ENCODE peak calls at places on chromosome 17, in eight cellular contexts. H, J, B, C, G, W, A and F are unnamed samples.

GRCh38 chr17:5500247-5500803 is 14.0 kb downstream of the MIS12 start:
- DNase-seq in H (no peak), J (no peak), B (no peak), C (peak), G (no peak), W (no peak), A (peak), F (peak)

GRCh38 chr17:8155341-8156173 is 3.4 kb upstream of the PER1 start:
- DNase-seq in H (peak), J (no peak), B (peak), C (peak), G (no peak), W (no peak), A (peak), F (no peak)

GRCh38 chr17:41844971-41845370 is 7.3 kb downstream of the KLHL10 start:
- DNase-seq in H (no peak), J (no peak), B (no peak), C (no peak), G (no peak), W (no peak), A (no peak), F (no peak)

GRCh38 chr17:44543213-44543904 is 13.9 kb upstream of the FZD2 start:
- DNase-seq in H (no peak), J (peak), B (no peak), C (no peak), G (no peak), W (peak), A (peak), F (no peak)

GRCh38 chr17:56257075-56257474 is 103.8 kb downstream of the ANKFN1 start:
- DNase-seq in H (no peak), J (no peak), B (no peak), C (no peak), G (no peak), W (no peak), A (no peak), F (no peak)

GRCh38 chr17:78532922-78533640 is 44.1 kb downstream of the DNAH17 start:
- DNase-seq in H (no peak), J (peak), B (no peak), C (no peak), G (no peak), W (peak), A (peak), F (no peak)

GRCh38 chr17:74682028-74682427 is 30.7 kb downstream of the CD300LF start:
- DNase-seq in H (no peak), J (no peak), B (no peak), C (no peak), G (no peak), W (no peak), A (no peak), F (no peak)

GRCh38 chr17:17351901-17352781 is 49.0 kb downstream of the NT5M start:
- DNase-seq in H (no peak), J (peak), B (no peak), C (no peak), G (no peak), W (no peak), A (peak), F (peak)

GRCh38 chr17:62043602-62044001 is 21.5 kb downstream of the MED13 start:
- DNase-seq in H (no peak), J (no peak), B (no peak), C (no peak), G (no peak), W (no peak), A (no peak), F (no peak)

GRCh38 chr17:4849011-4849536 is 15.9 kb downstream of the MINK1 start:
- DNase-seq in H (no peak), J (no peak), B (no peak), C (no peak), G (no peak), W (peak), A (no peak), F (no peak)

GRCh38 chr17:6299275-6299674 is 135.6 kb downstream of the AIPL1 start:
- DNase-seq in H (no peak), J (no peak), B (no peak), C (no peak), G (no peak), W (no peak), A (no peak), F (no peak)

GRCh38 chr17:70588003-70588402 is 418.7 kb downstream of the KCNJ2 start:
- DNase-seq in H (no peak), J (no peak), B (no peak), C (no peak), G (no peak), W (no peak), A (peak), F (no peak)

GRCh38 chr17:78300962-78301820 is 58.7 kb downstream of the SOCS3 start:
- DNase-seq in H (no peak), J (peak), B (no peak), C (no peak), G (no peak), W (no peak), A (no peak), F (no peak)

GRCh38 chr17:41580244-41580575 is 6.5 kb downstream of the KRT14 start:
- DNase-seq in H (no peak), J (no peak), B (no peak), C (no peak), G (no peak), W (no peak), A (no peak), F (no peak)

GRCh38 chr17:8629371-8630226 is 926 bp downstream of the MYH10 start:
- DNase-seq in H (peak), J (no peak), B (peak), C (peak), G (no peak), W (peak), A (no peak), F (peak)

GRCh38 chr17:56819431-56820145 is 14.1 kb downstream of the C17orf67 start:
- DNase-seq in H (peak), J (peak), B (peak), C (peak), G (peak), W (peak), A (peak), F (peak)

GRCh38 chr17:79049821-79050220 is 24.8 kb upstream of the ENGASE start:
- DNase-seq in H (no peak), J (no peak), B (no peak), C (no peak), G (no peak), W (no peak), A (no peak), F (no peak)

GRCh38 chr17:75869282-75870141 is 8.9 kb downstream of the TRIM47 start:
- DNase-seq in H (no peak), J (no peak), B (no peak), C (no peak), G (no peak), W (peak), A (no peak), F (no peak)

GRCh38 chr17:2880050-2880449 is 83.8 kb downstream of the RAP1GAP2 start:
- DNase-seq in H (no peak), J (no peak), B (no peak), C (no peak), G (no peak), W (no peak), A (no peak), F (no peak)

GRCh38 chr17:36074365-36074764 is 10.3 kb downstream of the CCL18 start:
- DNase-seq in H (no peak), J (no peak), B (no peak), C (no peak), G (no peak), W (no peak), A (no peak), F (peak)

GRCh38 chr17:49401971-49402491 is 12.7 kb downstream of the PHB1 start:
- DNase-seq in H (no peak), J (no peak), B (no peak), C (no peak), G (no peak), W (no peak), A (no peak), F (no peak)

GRCh38 chr17:59416184-59416583 is 84.7 kb downstream of the YPEL2 start:
- DNase-seq in H (no peak), J (no peak), B (no peak), C (no peak), G (no peak), W (no peak), A (no peak), F (no peak)

GRCh38 chr17:4368341-4368740 is 1.9 kb upstream of the UBE2G1 start:
- DNase-seq in H (no peak), J (no peak), B (no peak), C (no peak), G (no peak), W (no peak), A (no peak), F (no peak)

GRCh38 chr17:37134050-37134449 is 185.3 kb downstream of the AATF start:
- DNase-seq in H (no peak), J (peak), B (no peak), C (no peak), G (no peak), W (no peak), A (peak), F (no peak)

DNA sequence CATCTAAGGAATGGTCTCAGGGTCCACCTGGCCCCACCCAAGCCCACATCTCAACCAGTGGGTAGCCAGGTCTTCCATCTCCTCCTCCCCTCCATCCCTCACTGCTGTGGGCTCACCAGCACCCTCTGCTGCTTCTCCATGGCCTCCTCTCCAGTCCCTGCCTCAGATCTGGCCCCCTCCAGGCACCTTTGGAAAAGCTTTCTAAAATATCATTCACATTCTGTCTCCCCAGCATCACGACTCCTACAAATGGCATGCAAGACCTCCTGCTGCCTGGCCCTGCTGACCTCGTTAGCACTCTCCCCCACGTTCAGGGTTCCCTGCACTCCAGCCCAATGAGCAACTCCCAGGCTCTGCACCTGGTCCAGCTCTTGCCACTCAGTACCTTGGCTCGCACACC is 13.7 kb downstream of the GLP2R start:
- DNase-seq in H (no peak), J (no peak), B (no peak), C (no peak), G (no peak), W (peak), A (peak), F (no peak)
- TF ChIP-seq CTCF in H (no peak), J (peak), B (no peak), C (no peak), G (no peak), W (peak), A (peak), F (no peak)

DNA sequence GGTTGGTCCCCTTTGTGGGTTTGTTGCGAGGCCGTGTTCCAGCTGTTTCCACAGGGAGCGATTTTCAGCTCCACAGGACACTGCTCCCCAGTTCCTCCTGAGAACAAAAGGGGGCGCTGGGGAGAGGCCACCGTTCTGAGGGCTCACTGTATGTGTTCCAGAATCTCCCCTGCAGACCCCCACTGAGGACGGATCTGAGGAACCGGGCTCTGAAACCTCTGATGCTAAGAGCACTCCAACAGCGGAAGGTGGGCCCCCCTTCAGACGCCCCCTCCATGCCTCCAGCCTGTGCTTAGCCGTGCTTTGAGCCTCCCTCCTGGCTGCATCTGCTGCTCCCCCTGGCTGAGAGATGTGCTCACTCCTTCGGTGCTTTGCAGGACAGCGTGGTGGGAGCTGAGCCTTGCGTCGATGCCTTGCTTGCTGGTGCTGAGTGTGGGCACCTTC is 27.3 kb upstream of the STH start:
- DNase-seq in H (no peak), J (no peak), B (no peak), C (no peak), G (no peak), W (no peak), A (no peak), F (no peak)
- TF ChIP-seq CTCF in H (no peak), J (peak), B (no peak), C (no peak), G (no peak), W (no peak), A (no peak), F (no peak)

GRCh38 chr17:64575431-64575830 is 68.7 kb downstream of the CEP95 start:
- DNase-seq in H (no peak), J (no peak), B (no peak), C (no peak), G (no peak), W (no peak), A (no peak), F (no peak)

GRCh38 chr17:64572682-64573154 is 65.9 kb downstream of the CEP95 start:
- DNase-seq in H (no peak), J (peak), B (no peak), C (no peak), G (no peak), W (no peak), A (peak), F (peak)

GRCh38 chr17:64574646-64575045 is 67.9 kb downstream of the CEP95 start:
- DNase-seq in H (no peak), J (no peak), B (no peak), C (no peak), G (no peak), W (no peak), A (peak), F (no peak)

GRCh38 chr17:64573214-64573613 is 66.4 kb downstream of the CEP95 start:
- DNase-seq in H (no peak), J (no peak), B (no peak), C (no peak), G (no peak), W (no peak), A (no peak), F (no peak)
- TF ChIP-seq CTCF in H (no peak), J (no peak), B (no peak), C (no peak), G (no peak), W (no peak), A (no peak), F (no peak)

DNA sequence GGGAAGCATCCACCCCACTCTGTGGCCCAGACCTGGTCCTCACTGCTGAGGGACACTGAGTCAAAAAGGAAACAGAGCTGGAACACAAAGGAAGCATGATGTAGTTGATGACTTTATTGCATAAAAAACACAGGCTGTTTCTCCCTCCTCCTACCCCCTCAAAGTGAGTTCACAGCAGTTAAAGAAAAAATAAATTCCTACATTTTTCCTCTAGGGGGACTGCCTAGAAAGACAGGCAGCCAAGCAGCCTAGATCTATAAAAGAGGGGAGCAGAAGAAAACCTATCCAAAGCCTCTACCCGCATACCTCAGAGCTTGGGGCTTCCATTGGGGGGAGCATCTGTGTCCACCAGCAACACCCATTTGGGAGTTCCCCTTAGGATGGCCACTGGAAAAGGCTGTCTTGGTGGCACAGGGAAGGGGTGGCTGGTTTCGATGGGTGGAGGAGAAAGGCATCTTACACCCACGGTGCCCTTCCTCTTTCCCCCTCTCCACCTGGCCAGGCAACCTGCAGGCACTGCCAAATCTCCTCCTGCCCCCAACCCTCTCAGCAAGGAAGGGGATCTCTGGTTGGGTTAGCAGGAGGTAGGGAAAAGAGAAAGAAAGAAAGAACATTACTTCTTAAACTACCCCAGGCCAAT is 3.9 kb upstream of the SCRN2 start:
- DNase-seq in H (no peak), J (no peak), B (no peak), C (no peak), G (no peak), W (peak), A (peak), F (no peak)
- TF ChIP-seq CTCF in H (no peak), J (peak), B (peak), C (no peak), G (no peak), W (peak), A (peak), F (no peak)

GRCh38 chr17:38444151-38444550 is 15.9 kb downstream of the ARHGAP23 start:
- DNase-seq in H (peak), J (no peak), B (peak), C (peak), G (peak), W (peak), A (peak), F (peak)
- TF ChIP-seq CTCF in H (peak), J (peak), B (peak), C (peak), G (peak), W (peak), A (peak), F (peak)

GRCh38 chr17:54891176-54891821 is 9.4 kb upstream of the TOM1L1 start:
- DNase-seq in H (no peak), J (peak), B (peak), C (no peak), G (no peak), W (peak), A (peak), F (peak)
- TF ChIP-seq CTCF in H (no peak), J (peak), B (peak), C (no peak), G (no peak), W (peak), A (peak), F (no peak)